ENCODE peak calls at places on chromosomes 6 and 20, in six cellular contexts. T, M, B, L, O and H are unnamed samples.

GRCh38 chr6:43723737-43724295 is 36.2 kb upstream of the MRPS18A start:
- DNase-seq in T (peak; percentile 74), M (peak; percentile 34), B (peak; percentile 31), L (peak; percentile 68), O (peak; percentile 50), H (no peak)

GRCh38 chr20:24778585-24779031 is 170.5 kb upstream of the CST7 start:
- DNase-seq in T (no peak), M (no peak), B (no peak), L (no peak), O (no peak), H (no peak)

GRCh38 chr6:4606016-4606415 is 170.2 kb upstream of the CDYL start:
- DNase-seq in T (no peak), M (no peak), B (no peak), L (no peak), O (no peak), H (no peak)

GRCh38 chr6:26613717-26614683 is 17.2 kb downstream of the ABT1 start:
- DNase-seq in T (no peak), M (no peak), B (no peak), L (peak; percentile 37), O (no peak), H (no peak)

GRCh38 chr6:112466378-112467151 is 119.4 kb downstream of the RFPL4B start:
- DNase-seq in T (no peak), M (no peak), B (peak; percentile 81), L (peak; percentile 72), O (peak; percentile 14), H (no peak)

GRCh38 chr6:132085731-132086130 is 134.6 kb upstream of the CCN2 start:
- DNase-seq in T (no peak), M (no peak), B (no peak), L (no peak), O (peak; percentile 26), H (no peak)

GRCh38 chr6:72905705-72906478 is 284.0 kb downstream of the KCNQ5 start:
- DNase-seq in T (no peak), M (no peak), B (no peak), L (no peak), O (no peak), H (no peak)

GRCh38 chr6:135722679-135723078 is 128.8 kb upstream of the PDE7B start:
- DNase-seq in T (peak; percentile 90), M (no peak), B (peak; percentile 97), L (peak; percentile 87), O (peak; percentile 87), H (no peak)

GRCh38 chr20:18412202-18412901 is 54.5 kb downstream of the DZANK1 start:
- DNase-seq in T (no peak), M (no peak), B (no peak), L (no peak), O (no peak), H (no peak)

GRCh38 chr20:47561175-47561574 is 59.5 kb downstream of the NCOA3 start:
- DNase-seq in T (peak; percentile 38), M (no peak), B (peak; percentile 63), L (peak; percentile 37), O (no peak), H (no peak)

GRCh38 chr6:137496909-137497721 is 2.9 kb upstream of the OLIG3 start:
- DNase-seq in T (no peak), M (no peak), B (no peak), L (no peak), O (no peak), H (no peak)

GRCh38 chr6:44869321-44869897 is 458.7 kb upstream of the RUNX2 start:
- DNase-seq in T (no peak), M (no peak), B (no peak), L (no peak), O (no peak), H (no peak)

GRCh38 chr6:10541591-10541990 is 20.4 kb downstream of the GCNT2 start:
- DNase-seq in T (no peak), M (no peak), B (no peak), L (no peak), O (no peak), H (no peak)

GRCh38 chr20:17488916-17489600 is 42.1 kb downstream of the BFSP1 start:
- DNase-seq in T (no peak), M (no peak), B (no peak), L (no peak), O (no peak), H (no peak)

GRCh38 chr6:121222656-121223055 is 111.6 kb downstream of the TBC1D32 start:
- DNase-seq in T (peak; percentile 7), M (no peak), B (peak; percentile 55), L (peak; percentile 81), O (peak; percentile 45), H (no peak)